ENCODE peak calls at places on chromosomes 13 and 19, in four cellular contexts. Y is transverse colon; T is stimulated activated CD8-positive, alpha-beta memory T cell treated with anti-CD3 and anti-CD28 coated beads, Interleukin-4, amount 100 ng/mL, for 4 hours; K is posterior cingulate gyrus. Z is an unnamed sample.

GRCh38 chr13:113794086-113794485 is 35.1 kb downstream of the TMEM255B start:
- DNase-seq in Y (no peak), T (no peak), K (no peak), Z (no peak)

GRCh38 chr13:90485441-90485840 is 862.0 kb upstream of the MIR17HG start:
- DNase-seq in Y (no peak), T (no peak), K (no peak), Z (no peak)

GRCh38 chr19:947707-948533 is 22.1 kb downstream of the ARID3A start:
- DNase-seq in Y (peak; percentile 83), T (no peak), K (no peak), Z (no peak)

GRCh38 chr19:50668416-50669318 is 19.4 kb downstream of the C19orf81 start:
- DNase-seq in Y (no peak), T (no peak), K (no peak), Z (no peak)

GRCh38 chr13:98520674-98521449 is 56.0 kb downstream of the STK24 start:
- DNase-seq in Y (no peak), T (no peak), K (no peak), Z (no peak)

GRCh38 chr19:3977242-3978143 is 6.6 kb upstream of the DAPK3 start:
- DNase-seq in Y (no peak), T (no peak), K (no peak), Z (no peak)

GRCh38 chr13:31946091-31946770 is 85.3 kb upstream of the FRY start:
- DNase-seq in Y (no peak), T (no peak), K (no peak), Z (no peak)

GRCh38 chr13:71577127-71577526 is 289.9 kb downstream of the DACH1 start:
- DNase-seq in Y (no peak), T (no peak), K (no peak), Z (no peak)

GRCh38 chr13:44592448-44592847 is 16.3 kb upstream of the TSC22D1 start:
- DNase-seq in Y (no peak), T (no peak), K (no peak), Z (no peak)

GRCh38 chr19:45187421-45188100 is 9.0 kb downstream of the BLOC1S3 start:
- DNase-seq in Y (no peak), T (no peak), K (no peak), Z (no peak)

Z was measured in hippocampal formation.